ENCODE peak calls at places on chromosomes 7 and 10, in nine cellular contexts. D is neural crest cell; X is fibroblast of lung; W is NCI-H1092; U is T-helper 2 cell; L is PC-3; J is stimulated activated CD4-positive, alpha-beta T cell treated with anti-CD3 and anti-CD28 coated beads, Interleukin-4, amount 100 ng/mL, for 24 hours; K is retinal pigment epithelial cell; P is T-helper 17 cell. N is an unnamed sample.

GRCh38 chr10:102268333-102268999 is 23.1 kb downstream of the GBF1 start:
- DNase-seq in D (no peak), X (peak; percentile 71), W (no peak), U (no peak), L (no peak), J (no peak), K (no peak), P (no peak), N (peak; percentile 10)

GRCh38 chr10:51010977-51011376 is 63.3 kb upstream of the PRKG1 start:
- DNase-seq in D (no peak), X (peak; percentile 63), W (no peak), U (no peak), L (peak; percentile 93), J (no peak), K (no peak), P (no peak), N (peak; percentile 41)

GRCh38 chr7:18760046-18760445 is 264.5 kb downstream of the HDAC9 start:
- DNase-seq in D (no peak), X (no peak), W (no peak), U (no peak), L (no peak), J (no peak), K (no peak), P (no peak), N (no peak)

GRCh38 chr7:12066561-12066960 is 144.5 kb upstream of the TMEM106B start:
- DNase-seq in D (no peak), X (no peak), W (no peak), U (no peak), L (peak; percentile 92), J (peak; percentile 16), K (no peak), P (no peak), N (no peak)

GRCh38 chr7:79785556-79785955 is 332.1 kb upstream of the MAGI2 start:
- DNase-seq in D (no peak), X (no peak), W (no peak), U (no peak), L (no peak), J (no peak), K (no peak), P (no peak), N (no peak)

GRCh38 chr7:21914671-21915070 is 31.0 kb downstream of the CDCA7L start:
- DNase-seq in D (no peak), X (no peak), W (no peak), U (no peak), L (no peak), J (no peak), K (no peak), P (no peak), N (no peak)

GRCh38 chr7:27771111-27771510 is 31.1 kb downstream of the TAX1BP1 start:
- DNase-seq in D (no peak), X (no peak), W (no peak), U (no peak), L (peak; percentile 95), J (no peak), K (no peak), P (no peak), N (no peak)

GRCh38 chr7:3463696-3464095 is 162.6 kb downstream of the SDK1 start:
- DNase-seq in D (no peak), X (no peak), W (peak; percentile 5), U (no peak), L (no peak), J (no peak), K (no peak), P (no peak), N (no peak)

GRCh38 chr10:51700228-51700835 is 937 bp upstream of the CSTF2T start:
- DNase-seq in D (no peak), X (peak; percentile 12), W (peak; percentile 32), U (no peak), L (peak; percentile 60), J (peak; percentile 27), K (no peak), P (no peak), N (no peak)

GRCh38 chr7:94655884-94656657 is at the start of gene SGCE:
- DNase-seq in D (peak; percentile 84), X (peak; percentile 85), W (peak; percentile 77), U (peak; percentile 9), L (peak; percentile 82), J (peak; percentile 42), K (no peak), P (peak; percentile 24), N (peak; percentile 89)

GRCh38 chr10:5862360-5862929 is 27.2 kb downstream of the ANKRD16 start:
- DNase-seq in D (no peak), X (no peak), W (no peak), U (no peak), L (no peak), J (no peak), K (no peak), P (no peak), N (peak; percentile 97)

GRCh38 chr7:68785036-68785435 is 813.2 kb upstream of the AUTS2 start:
- DNase-seq in D (no peak), X (no peak), W (no peak), U (no peak), L (no peak), J (no peak), K (peak; percentile 9), P (no peak), N (no peak)

GRCh38 chr7:52498319-52498718 is 537.1 kb upstream of the POM121L12 start:
- DNase-seq in D (no peak), X (no peak), W (no peak), U (no peak), L (no peak), J (no peak), K (no peak), P (no peak), N (no peak)

GRCh38 chr10:86377797-86378146 is 11.2 kb upstream of the GRID1 start:
- DNase-seq in D (no peak), X (no peak), W (no peak), U (no peak), L (no peak), J (no peak), K (no peak), P (no peak), N (no peak)

GRCh38 chr7:7352845-7353244 is 170.5 kb downstream of the C1GALT1 start:
- DNase-seq in D (no peak), X (no peak), W (no peak), U (no peak), L (peak; percentile 68), J (no peak), K (no peak), P (no peak), N (no peak)

GRCh38 chr10:28677889-28678686 is 767 bp downstream of the BAMBI start:
- DNase-seq in D (peak; percentile 42), X (peak; percentile 28), W (no peak), U (peak; percentile 1), L (peak; percentile 11), J (no peak), K (no peak), P (peak; percentile 6), N (peak; percentile 9)

GRCh38 chr10:7122561-7122960 is 288.3 kb downstream of the SFMBT2 start:
- DNase-seq in D (no peak), X (no peak), W (no peak), U (no peak), L (no peak), J (no peak), K (no peak), P (no peak), N (no peak)

GRCh38 chr10:4353964-4354363 is 472.0 kb upstream of the AKR1E2 start:
- DNase-seq in D (no peak), X (peak; percentile 57), W (no peak), U (no peak), L (peak; percentile 81), J (no peak), K (no peak), P (no peak), N (no peak)

GRCh38 chr7:55240418-55241142 is 124.6 kb upstream of the LANCL2 start:
- DNase-seq in D (no peak), X (no peak), W (no peak), U (no peak), L (no peak), J (no peak), K (no peak), P (no peak), N (no peak)

GRCh38 chr10:132163278-132163765 is 23.4 kb upstream of the DPYSL4 start:
- DNase-seq in D (peak; percentile 45), X (no peak), W (no peak), U (no peak), L (peak; percentile 80), J (peak; percentile 19), K (no peak), P (no peak), N (peak; percentile 21)

GRCh38 chr7:83065714-83066113 is 97.0 kb downstream of the PCLO start:
- DNase-seq in D (no peak), X (peak; percentile 16), W (no peak), U (no peak), L (no peak), J (no peak), K (no peak), P (no peak), N (no peak)

GRCh38 chr10:7410306-7410799 is 481 bp downstream of the SFMBT2 start:
- DNase-seq in D (peak; percentile 18), X (peak; percentile 22), W (peak; percentile 19), U (no peak), L (no peak), J (peak; percentile 54), K (no peak), P (no peak), N (peak; percentile 34)

GRCh38 chr7:117171106-117171505 is 151.8 kb downstream of the WNT2 start:
- DNase-seq in D (no peak), X (no peak), W (no peak), U (no peak), L (no peak), J (no peak), K (no peak), P (no peak), N (no peak)

GRCh38 chr10:126957111-126957510 is 51.9 kb downstream of the DOCK1 start:
- DNase-seq in D (no peak), X (no peak), W (no peak), U (no peak), L (no peak), J (no peak), K (no peak), P (no peak), N (no peak)

GRCh38 chr10:132139526-132139925 is 47.2 kb upstream of the DPYSL4 start:
- DNase-seq in D (no peak), X (no peak), W (no peak), U (no peak), L (no peak), J (no peak), K (no peak), P (no peak), N (no peak)

GRCh38 chr10:84424731-84425165 is 96.4 kb downstream of the CCSER2 start:
- DNase-seq in D (no peak), X (peak; percentile 97), W (no peak), U (no peak), L (peak; percentile 89), J (no peak), K (peak; percentile 95), P (no peak), N (no peak)

GRCh38 chr10:88424881-88425280 is 158.2 kb downstream of the RNLS start:
- DNase-seq in D (no peak), X (no peak), W (no peak), U (no peak), L (no peak), J (no peak), K (no peak), P (no peak), N (no peak)

N was measured in GM12865.